ENCODE peak calls at places on chromosomes 12 and 14, in seven cellular contexts. S is iPS-NIHi11; P is CD8-positive, alpha-beta memory T cell; C is neural crest cell; U is stimulated activated CD4-positive, alpha-beta T cell treated with anti-CD3 and anti-CD28 coated beads, Interleukin-12 subunit alpha, Interleukin-12 subunit beta, amount 100 ng/mL, for 4 hours; F is C1 segment of cervical spinal cord; T is cardiac muscle cell. W is an unnamed sample.

GRCh38 chr12:49332441-49332861 is 4.5 kb downstream of the C1QL4 start:
- DNase-seq in S (no peak), P (no peak), C (no peak), U (no peak), F (no peak), T (no peak), W (no peak)

GRCh38 chr12:1050059-1050707 is 59.2 kb downstream of the ERC1 start:
- DNase-seq in S (no peak), P (no peak), C (no peak), U (no peak), F (no peak), T (no peak), W (no peak)

GRCh38 chr12:53965251-53966069 is 7.5 kb upstream of the HOXC11 start:
- DNase-seq in S (no peak), P (no peak), C (no peak), U (no peak), F (no peak), T (no peak), W (no peak)

GRCh38 chr12:19034937-19035336 is 94.6 kb upstream of the PLEKHA5 start:
- DNase-seq in S (no peak), P (no peak), C (no peak), U (no peak), F (no peak), T (no peak), W (no peak)

GRCh38 chr12:27336254-27336653 is 3.6 kb downstream of the BMAL2 start:
- DNase-seq in S (no peak), P (no peak), C (no peak), U (no peak), F (no peak), T (no peak), W (no peak)

GRCh38 chr14:71855399-71856036 is 76.7 kb upstream of the RGS6 start:
- DNase-seq in S (peak), P (peak), C (peak), U (peak), F (no peak), T (peak), W (peak)

GRCh38 chr14:77133718-77134338 is 7.8 kb downstream of the ZDHHC22 start:
- DNase-seq in S (peak), P (peak), C (peak), U (peak), F (no peak), T (peak), W (peak)

GRCh38 chr14:101187017-101187815 is 283.7 kb upstream of the RTL1 start:
- DNase-seq in S (no peak), P (no peak), C (no peak), U (no peak), F (no peak), T (no peak), W (no peak)

GRCh38 chr12:129701536-129702165 is 202.2 kb downstream of the TMEM132D start:
- DNase-seq in S (no peak), P (no peak), C (no peak), U (no peak), F (no peak), T (no peak), W (no peak)

GRCh38 chr14:35708072-35708471 is 101.0 kb downstream of the RALGAPA1 start:
- DNase-seq in S (no peak), P (no peak), C (no peak), U (no peak), F (no peak), T (no peak), W (peak)

GRCh38 chr12:132604108-132605054 is 6.0 kb downstream of the LRCOL1 start:
- DNase-seq in S (no peak), P (no peak), C (no peak), U (no peak), F (no peak), T (no peak), W (no peak)

GRCh38 chr12:68042212-68042699 is 53.0 kb downstream of the IFNG-AS1 start:
- DNase-seq in S (no peak), P (no peak), C (no peak), U (no peak), F (no peak), T (peak), W (no peak)

W was measured in kidney glomerular epithelial cell.